ENCODE peak calls at places on chromosome 18, in eight cellular contexts. K is mammary epithelial cell, T is PC-9, A is GM23248, M is fibroblast of lung, H is MM.1S, C is neural progenitor cell, L is GM12878. S is an unnamed sample.

GRCh38 chr18:63890950-63891304 is 3.4 kb downstream of the SERPINB2 start:
- DNase-seq in T (no peak), K (no peak), M (no peak), C (no peak), A (no peak), L (no peak), H (no peak), S (no peak)

GRCh38 chr18:35588995-35589394 is 7.5 kb downstream of the GALNT1 start:
- DNase-seq in A (no peak), L (no peak), M (no peak), C (peak; percentile 35), T (no peak), K (no peak), H (no peak), S (no peak)

GRCh38 chr18:48913201-48913600 is 37.6 kb downstream of the SMAD7 start:
- DNase-seq in K (no peak), H (peak; percentile 71), L (no peak), C (no peak), A (no peak), T (no peak), M (no peak), S (no peak)

GRCh38 chr18:51122266-51123045 is 75.0 kb downstream of the MEX3C start:
- DNase-seq in T (no peak), L (no peak), C (no peak), M (no peak), A (no peak), K (no peak), H (no peak), S (no peak)

GRCh38 chr18:58175122-58175687 is 131.2 kb downstream of the NEDD4L start:
- DNase-seq in M (no peak), L (no peak), C (no peak), A (no peak), T (no peak), K (no peak), H (no peak), S (no peak)

GRCh38 chr18:60259052-60259681 is 113.4 kb downstream of the MC4R start:
- DNase-seq in M (peak; percentile 9), T (no peak), H (no peak), L (no peak), K (peak; percentile 6), C (no peak), A (peak; percentile 18), S (no peak)

GRCh38 chr18:35474884-35475283 is 22.9 kb downstream of the INO80C start:
- DNase-seq in K (no peak), L (no peak), H (no peak), A (no peak), M (no peak), T (no peak), C (no peak), S (no peak)

GRCh38 chr18:8212893-8213805 is 396.1 kb upstream of the RAB12 start:
- DNase-seq in L (no peak), H (no peak), M (peak; percentile 97), T (no peak), A (peak; percentile 6), C (no peak), K (peak; percentile 5), S (no peak)

GRCh38 chr18:32261003-32261402 is 71.2 kb downstream of the MEP1B start:
- DNase-seq in C (no peak), H (no peak), L (no peak), M (no peak), A (no peak), T (no peak), K (no peak), S (no peak)

GRCh38 chr18:76405761-76406356 is 89.2 kb downstream of the ZNF516 start:
- DNase-seq in A (peak; percentile 37), K (peak; percentile 27), T (no peak), L (no peak), H (peak; percentile 43), C (peak; percentile 71), M (peak; percentile 54), S (no peak)

DNA sequence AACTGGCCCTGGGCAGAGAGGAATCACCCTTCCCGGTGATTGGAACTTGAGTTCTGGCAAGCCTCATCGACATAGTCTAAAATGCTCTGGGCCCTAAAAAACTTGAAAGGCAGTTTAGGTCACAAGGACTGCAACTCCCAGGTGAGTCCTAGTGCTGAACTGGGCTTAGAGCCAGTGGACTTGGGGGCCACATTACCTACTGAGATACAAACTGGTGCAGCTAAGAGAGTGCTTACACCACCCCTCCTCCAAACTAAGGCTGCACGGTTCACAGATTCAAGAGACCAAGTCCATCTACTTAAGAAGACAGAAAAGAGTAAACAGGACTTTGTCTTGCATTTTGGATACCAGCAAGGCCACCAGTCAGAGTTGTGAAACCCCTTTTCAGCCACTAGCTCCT is 25.3 kb downstream of the ZNF519 start:
- DNase-seq in T (no peak), H (no peak), C (no peak), L (no peak), K (no peak), A (no peak), M (no peak), S (no peak)
- H3K9me3 ChIP-seq in T (peaks cover 49% of the 10 kb centered on the region), H (no peaks in the 10 kb centered on the region), C (peaks cover 74% of the 10 kb centered on the region), L (peaks cover 10% of the 10 kb centered on the region), K (peaks cover 40% of the 10 kb centered on the region), A (no peaks in the 10 kb centered on the region), M (no peaks in the 10 kb centered on the region), S (peaks cover 34% of the 10 kb centered on the region)

GRCh38 chr18:37254256-37254880 is 311.2 kb downstream of the CELF4 start:
- DNase-seq in T (no peak), H (no peak), K (no peak), C (no peak), A (peak; percentile 14), M (no peak), L (no peak), S (no peak)
- TF ChIP-seq EZH2 in T (peak; percentile 64), H (no peak), K (no peak), C (peak; percentile 53), A (no peak), M (peak; percentile 76), L (no peak), S (no peak)

GRCh38 chr18:28494151-28494550 is 317.2 kb upstream of the CDH2 start:
- DNase-seq in T (no peak), M (no peak), A (peak; percentile 82), K (no peak), C (no peak), H (no peak), L (no peak), S (no peak)
- H2AFZ ChIP-seq in T (no peak overlapping the region), M (no peak overlapping the region), A (peak overlapping the region; percentile 76), K (no peak overlapping the region), C (peak overlapping the region; percentile 34), H (no peak overlapping the region), L (no peak overlapping the region), S (peak overlapping the region; percentile 38)

DNA sequence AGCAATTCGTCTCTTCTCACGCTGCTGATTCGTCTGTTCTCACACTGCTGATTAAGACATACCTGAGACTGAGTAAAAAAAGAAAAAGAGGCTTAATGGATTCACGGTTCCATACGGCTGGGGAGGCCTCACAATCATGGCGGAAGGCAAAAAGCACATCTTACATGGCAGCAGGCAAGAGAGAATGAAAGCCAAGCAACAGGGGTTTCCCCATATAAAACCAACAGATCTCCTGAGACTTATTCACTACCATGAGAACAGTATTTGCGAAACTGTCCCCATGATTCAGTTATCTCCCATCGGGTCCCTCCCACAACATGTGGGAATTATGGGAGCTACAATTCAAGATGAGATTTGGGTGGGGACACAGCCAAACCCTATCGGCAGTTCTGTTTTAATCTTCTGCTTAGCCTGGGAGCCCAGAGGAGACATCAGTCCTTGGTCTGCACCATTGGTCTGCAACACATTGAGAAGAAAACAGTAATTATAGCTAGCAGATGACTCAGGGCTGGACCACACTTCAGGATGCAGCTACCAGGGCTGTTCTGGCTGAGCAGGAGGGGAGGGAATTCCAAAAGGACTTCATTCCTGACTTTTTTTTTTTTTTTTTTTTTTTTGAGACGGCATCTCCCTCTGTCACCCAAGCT is 69.4 kb downstream of the CABLES1 start:
- DNase-seq in K (no peak), A (peak; percentile 27), M (no peak), H (no peak), L (no peak), T (no peak), C (no peak), S (no peak)
- H3K9me3 ChIP-seq in K (no peaks in the 10 kb centered on the region), A (no peaks in the 10 kb centered on the region), M (no peaks in the 10 kb centered on the region), H (no peaks in the 10 kb centered on the region), L (peaks cover 6% of the 10 kb centered on the region), T (no peaks in the 10 kb centered on the region), C (no peaks in the 10 kb centered on the region), S (no peaks in the 10 kb centered on the region)

DNA sequence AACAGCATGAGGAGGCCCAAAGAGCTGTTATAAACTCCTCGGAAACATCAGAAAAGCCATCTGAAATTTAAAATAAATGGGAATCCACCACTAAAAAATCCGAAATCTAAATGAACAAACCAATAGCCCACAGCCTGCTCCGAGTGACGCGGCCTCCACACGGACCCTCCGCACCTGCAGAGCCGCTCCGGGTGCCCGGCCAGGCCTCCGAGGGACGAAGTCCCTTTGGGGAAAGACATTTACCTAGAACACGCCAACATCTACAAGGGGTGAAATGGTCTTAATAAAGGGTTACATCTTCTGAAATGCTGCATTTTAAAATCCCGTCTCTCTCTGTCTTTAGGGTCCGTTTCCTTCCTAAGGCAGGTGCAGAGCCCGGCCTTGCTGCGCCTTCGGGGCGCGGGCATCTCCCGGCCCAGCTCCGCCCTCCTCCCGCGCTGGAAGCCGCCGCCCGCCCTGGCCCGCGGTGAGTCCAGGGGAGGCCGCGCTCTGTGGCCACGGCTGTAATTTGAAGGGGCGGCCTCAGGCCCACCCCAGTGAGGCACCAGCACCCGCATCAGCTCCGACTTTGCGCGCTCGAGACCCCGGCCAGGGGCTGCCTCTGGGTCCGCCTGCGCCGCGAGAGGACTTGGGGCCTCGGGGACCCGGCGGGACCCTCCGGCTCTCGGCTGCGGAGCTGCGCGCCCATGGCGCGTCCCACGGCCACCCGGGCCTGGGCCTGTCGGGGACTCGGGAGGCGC is 42.3 kb upstream of the CTDP1 start:
- DNase-seq in L (no peak), A (no peak), H (no peak), T (no peak), M (no peak), K (no peak), C (no peak), S (no peak)
- TF ChIP-seq EZH2 in L (no peak), A (no peak), H (no peak), T (no peak), M (no peak), K (no peak), C (no peak), S (no peak)

GRCh38 chr18:25621144-25621543 is 269.2 kb upstream of the ZNF521 start:
- DNase-seq in H (no peak), A (no peak), M (no peak), C (no peak), L (no peak), T (no peak), K (peak; percentile 1), S (no peak)
- H2AFZ ChIP-seq in H (no peak overlapping the region), A (no peak overlapping the region), M (no peak overlapping the region), C (no peak overlapping the region), L (no peak overlapping the region), T (no peak overlapping the region), K (no peak overlapping the region), S (no peak overlapping the region)

S was measured in DND-41.